ENCODE peak calls at places on chromosomes 1 and 21, in ten cellular contexts. One of them, this sample, is unnamed.

GRCh38 chr1:91018006-91018405 is 3.8 kb downstream of the ZNF644 start:
- DNase-seq in MG63: no peak
- DNase-seq in HTR-8/SVneo: no peak
- DNase-seq in hypothalamus: no peak
- DNase-seq in NCI-H2081: no peak
- DNase-seq in psoas muscle: no peak
- DNase-seq in T-helper 17 cell: no peak
- DNase-seq in G401: peak
- DNase-seq in T-cell: no peak
- DNase-seq in activated naive CD4-positive, alpha-beta T cell: no peak
- DNase-seq in this sample: no peak

GRCh38 chr1:8274396-8274795 is 43.5 kb upstream of the SLC45A1 start:
- DNase-seq in MG63: no peak
- DNase-seq in HTR-8/SVneo: no peak
- DNase-seq in hypothalamus: no peak
- DNase-seq in NCI-H2081: peak
- DNase-seq in psoas muscle: no peak
- DNase-seq in T-helper 17 cell: no peak
- DNase-seq in G401: no peak
- DNase-seq in T-cell: no peak
- DNase-seq in activated naive CD4-positive, alpha-beta T cell: no peak
- DNase-seq in this sample: no peak

GRCh38 chr1:94974224-94974623 is 47.3 kb upstream of the CNN3 start:
- DNase-seq in MG63: no peak
- DNase-seq in HTR-8/SVneo: no peak
- DNase-seq in hypothalamus: no peak
- DNase-seq in NCI-H2081: no peak
- DNase-seq in psoas muscle: no peak
- DNase-seq in T-helper 17 cell: no peak
- DNase-seq in G401: no peak
- DNase-seq in T-cell: no peak
- DNase-seq in activated naive CD4-positive, alpha-beta T cell: no peak
- DNase-seq in this sample: peak

GRCh38 chr1:193211539-193211938 is 25.1 kb upstream of the B3GALT2 start:
- DNase-seq in MG63: peak
- DNase-seq in HTR-8/SVneo: peak
- DNase-seq in hypothalamus: no peak
- DNase-seq in NCI-H2081: no peak
- DNase-seq in psoas muscle: no peak
- DNase-seq in T-helper 17 cell: no peak
- DNase-seq in G401: no peak
- DNase-seq in T-cell: no peak
- DNase-seq in activated naive CD4-positive, alpha-beta T cell: no peak
- DNase-seq in this sample: peak

GRCh38 chr1:247277211-247277610 is 21.3 kb downstream of the VN1R5 start:
- DNase-seq in MG63: no peak
- DNase-seq in HTR-8/SVneo: no peak
- DNase-seq in hypothalamus: no peak
- DNase-seq in NCI-H2081: no peak
- DNase-seq in psoas muscle: no peak
- DNase-seq in T-helper 17 cell: no peak
- DNase-seq in G401: no peak
- DNase-seq in T-cell: no peak
- DNase-seq in activated naive CD4-positive, alpha-beta T cell: no peak
- DNase-seq in this sample: peak

GRCh38 chr1:6962390-6962955 is 177.2 kb downstream of the CAMTA1 start:
- DNase-seq in MG63: peak
- DNase-seq in HTR-8/SVneo: no peak
- DNase-seq in hypothalamus: no peak
- DNase-seq in NCI-H2081: no peak
- DNase-seq in psoas muscle: peak
- DNase-seq in T-helper 17 cell: peak
- DNase-seq in G401: no peak
- DNase-seq in T-cell: peak
- DNase-seq in activated naive CD4-positive, alpha-beta T cell: no peak
- DNase-seq in this sample: no peak

GRCh38 chr1:76066390-76066789 is 8.2 kb upstream of the ST6GALNAC3 start:
- DNase-seq in MG63: no peak
- DNase-seq in HTR-8/SVneo: no peak
- DNase-seq in hypothalamus: no peak
- DNase-seq in NCI-H2081: no peak
- DNase-seq in psoas muscle: no peak
- DNase-seq in T-helper 17 cell: no peak
- DNase-seq in G401: no peak
- DNase-seq in T-cell: no peak
- DNase-seq in activated naive CD4-positive, alpha-beta T cell: no peak
- DNase-seq in this sample: peak

GRCh38 chr1:35883681-35884155 is 709 bp downstream of the AGO1 start:
- DNase-seq in MG63: peak
- DNase-seq in HTR-8/SVneo: peak
- DNase-seq in hypothalamus: peak
- DNase-seq in NCI-H2081: peak
- DNase-seq in psoas muscle: peak
- DNase-seq in T-helper 17 cell: peak
- DNase-seq in G401: peak
- DNase-seq in T-cell: peak
- DNase-seq in activated naive CD4-positive, alpha-beta T cell: peak
- DNase-seq in this sample: no peak

GRCh38 chr1:93111561-93111960 is 32.5 kb downstream of the MTF2 start:
- DNase-seq in MG63: no peak
- DNase-seq in HTR-8/SVneo: no peak
- DNase-seq in hypothalamus: no peak
- DNase-seq in NCI-H2081: no peak
- DNase-seq in psoas muscle: no peak
- DNase-seq in T-helper 17 cell: no peak
- DNase-seq in G401: no peak
- DNase-seq in T-cell: no peak
- DNase-seq in activated naive CD4-positive, alpha-beta T cell: no peak
- DNase-seq in this sample: no peak

GRCh38 chr21:35025206-35026152 is 23.6 kb downstream of the RUNX1 start:
- DNase-seq in MG63: no peak
- DNase-seq in HTR-8/SVneo: no peak
- DNase-seq in hypothalamus: no peak
- DNase-seq in NCI-H2081: no peak
- DNase-seq in psoas muscle: no peak
- DNase-seq in T-helper 17 cell: no peak
- DNase-seq in G401: no peak
- DNase-seq in T-cell: no peak
- DNase-seq in activated naive CD4-positive, alpha-beta T cell: no peak
- DNase-seq in this sample: no peak